ENCODE peak calls at places on chromosomes 13 and 19, in ten cellular contexts. I is iPS DF 19.7, M is GM10248, O is C1 segment of cervical spinal cord, Q is NCI-H1092 treated with DMSO at 0.1 percent for 48 hours, S is RWPE1, J is HEK293T, K is ELR, B is left colon, T is mesothelial cell of epicardium. L is an unnamed sample.

GRCh38 chr19:53962887-53963435 is at the start of gene CACNG8:
- DNase-seq in I (no peak), J (no peak), Q (no peak), M (no peak), B (no peak), S (no peak), K (no peak), O (no peak), T (no peak), L (no peak)

GRCh38 chr13:30923423-30923822 is 9.0 kb upstream of the TEX26 start:
- DNase-seq in O (no peak), Q (no peak), I (no peak), T (no peak), K (no peak), J (no peak), M (no peak), B (no peak), S (no peak), L (no peak)

GRCh38 chr13:73133536-73133935 is 74.7 kb downstream of the KLF5 start:
- DNase-seq in S (peak), M (no peak), B (peak), T (no peak), I (no peak), J (no peak), Q (no peak), K (peak), O (no peak), L (no peak)

GRCh38 chr19:13974073-13974472 is 21.8 kb downstream of the DCAF15 start:
- DNase-seq in S (peak), M (no peak), T (peak), J (peak), I (peak), O (no peak), K (peak), Q (no peak), B (no peak), L (peak)

GRCh38 chr19:17183271-17183757 is 31.8 kb upstream of the USE1 start:
- DNase-seq in J (no peak), I (no peak), O (no peak), B (no peak), Q (no peak), T (no peak), K (no peak), S (no peak), M (peak), L (no peak)

GRCh38 chr13:48782429-48782840 is 128.7 kb downstream of the CYSLTR2 start:
- DNase-seq in T (no peak), K (no peak), J (no peak), S (no peak), M (no peak), Q (no peak), I (no peak), O (no peak), B (no peak), L (no peak)

GRCh38 chr19:39351537-39352037 is 9.4 kb downstream of the SAMD4B start:
- DNase-seq in O (no peak), S (no peak), K (peak), J (no peak), Q (no peak), I (no peak), T (no peak), M (peak), B (no peak), L (no peak)

GRCh38 chr13:104571161-104571889 is 1505.1 kb upstream of the SLC10A2 start:
- DNase-seq in I (peak), Q (peak), T (peak), J (peak), S (peak), K (peak), M (no peak), O (peak), B (peak), L (peak)

GRCh38 chr13:56201834-56202233 is 938.9 kb upstream of the PRR20A start:
- DNase-seq in I (peak), J (no peak), Q (no peak), K (no peak), T (no peak), M (no peak), O (no peak), B (no peak), S (no peak), L (no peak)

GRCh38 chr13:60482012-60482411 is 85.0 kb downstream of the TDRD3 start:
- DNase-seq in J (no peak), Q (no peak), M (no peak), S (no peak), B (no peak), K (no peak), I (no peak), T (no peak), O (no peak), L (no peak)

GRCh38 chr13:40383922-40384321 is 282.5 kb downstream of the FOXO1 start:
- DNase-seq in M (no peak), J (no peak), K (no peak), O (no peak), B (no peak), T (no peak), I (no peak), S (no peak), Q (no peak), L (no peak)

GRCh38 chr13:41383400-41383799 is 72.3 kb downstream of the NAA16 start:
- DNase-seq in O (no peak), B (no peak), I (no peak), J (no peak), M (no peak), T (no peak), Q (no peak), K (no peak), S (no peak), L (no peak)

GRCh38 chr19:36201684-36202083 is 12.8 kb downstream of the ZNF565 start:
- DNase-seq in S (no peak), Q (no peak), B (no peak), O (no peak), K (no peak), J (no peak), M (no peak), I (no peak), T (no peak), L (no peak)

GRCh38 chr19:38929929-38930775 is at the start of gene SARS2:
- DNase-seq in S (peak), J (peak), O (peak), Q (peak), I (peak), T (peak), B (peak), M (peak), K (peak), L (peak)

GRCh38 chr19:42074513-42075363 is 1.2 kb upstream of the ZNF574 start:
- DNase-seq in I (no peak), J (peak), B (peak), Q (no peak), S (peak), K (peak), T (no peak), O (no peak), M (peak), L (peak)

GRCh38 chr19:2550431-2551171 is 74.7 kb downstream of the GADD45B start:
- DNase-seq in S (no peak), Q (peak), O (peak), K (no peak), T (peak), J (no peak), B (no peak), M (no peak), I (no peak), L (no peak)

GRCh38 chr19:46181386-46181774 is 33.3 kb downstream of the IGFL2 start:
- DNase-seq in B (no peak), M (no peak), O (no peak), Q (no peak), J (no peak), S (peak), K (peak), T (no peak), I (no peak), L (no peak)

GRCh38 chr19:7933828-7934725 is 8.1 kb upstream of the CTXN1 start:
- DNase-seq in J (no peak), T (no peak), Q (no peak), S (no peak), M (no peak), B (no peak), K (no peak), O (no peak), I (no peak), L (no peak)

GRCh38 chr13:64274481-64275217 is 2859.0 kb upstream of the PCDH20 start:
- DNase-seq in I (no peak), J (no peak), T (no peak), O (no peak), K (no peak), Q (no peak), M (no peak), B (no peak), S (no peak), L (peak)

GRCh38 chr19:48466571-48467325 is 2.4 kb upstream of the CYTH2 start:
- DNase-seq in J (no peak), Q (peak), M (no peak), B (no peak), S (no peak), T (no peak), K (peak), O (no peak), I (no peak), L (no peak)

GRCh38 chr19:50357178-50358100 is 8.0 kb downstream of the NAPSA start:
- DNase-seq in K (peak), I (no peak), Q (peak), T (peak), J (peak), M (peak), O (peak), S (no peak), B (peak), L (peak)

GRCh38 chr13:28718186-28718537 is 608 bp downstream of the SLC46A3 start:
- DNase-seq in I (no peak), S (no peak), Q (no peak), O (no peak), M (no peak), T (no peak), K (peak), B (no peak), J (no peak), L (no peak)

GRCh38 chr13:106701810-106702341 is 133.9 kb upstream of the ARGLU1 start:
- DNase-seq in S (no peak), M (no peak), J (no peak), O (no peak), Q (no peak), T (no peak), I (no peak), K (no peak), B (no peak), L (no peak)

GRCh38 chr13:57629821-57630235 is 1.7 kb upstream of the PCDH17 start:
- DNase-seq in T (peak), Q (peak), I (peak), B (no peak), M (peak), S (peak), J (peak), K (no peak), O (peak), L (no peak)

GRCh38 chr19:54106716-54107115 is 4.1 kb downstream of the NDUFA3 start:
- DNase-seq in Q (no peak), O (no peak), J (no peak), B (no peak), T (no peak), M (no peak), S (no peak), I (no peak), K (no peak), L (no peak)

GRCh38 chr13:86020350-86021002 is 221.3 kb upstream of the SLITRK6 start:
- DNase-seq in Q (peak), S (peak), O (no peak), I (no peak), K (peak), J (peak), B (no peak), M (no peak), T (no peak), L (no peak)

GRCh38 chr19:8363803-8364771 is at the start of gene ANGPTL4:
- DNase-seq in J (no peak), I (no peak), T (peak), K (peak), B (peak), S (peak), O (peak), Q (no peak), M (peak), L (peak)

GRCh38 chr13:24842533-24843278 is 78.7 kb downstream of the RNF17 start:
- DNase-seq in I (no peak), S (peak), J (no peak), Q (no peak), M (no peak), B (no peak), O (no peak), T (no peak), K (peak), L (no peak)

GRCh38 chr19:17255150-17255621 is 9.4 kb downstream of the USHBP1 start:
- DNase-seq in O (no peak), J (no peak), B (no peak), I (no peak), T (no peak), S (no peak), Q (peak), M (no peak), K (no peak), L (peak)

GRCh38 chr19:13890136-13890535 is 13.2 kb downstream of the NANOS3 start:
- DNase-seq in M (no peak), K (no peak), Q (no peak), I (no peak), O (no peak), B (no peak), J (no peak), S (no peak), T (no peak), L (no peak)